ENCODE peak calls at places on chromosome 13, in four cellular contexts. Z is ascending aorta, E is GM18507, N is non-pigmented ciliary epithelial cell. T is an unnamed sample.

GRCh38 chr13:20182231-20182846 is 10.4 kb downstream of the GJB2 start:
- DNase-seq in Z (no peak), E (peak), N (peak), T (peak)

GRCh38 chr13:51397262-51397933 is 55.4 kb downstream of the INTS6 start:
- DNase-seq in Z (no peak), E (no peak), N (peak), T (peak)

GRCh38 chr13:71629167-71629566 is 237.8 kb downstream of the DACH1 start:
- DNase-seq in Z (no peak), E (no peak), N (no peak), T (no peak)

GRCh38 chr13:108463365-108463764 is 166.0 kb upstream of the MYO16 start:
- DNase-seq in Z (no peak), E (no peak), N (peak), T (peak)

GRCh38 chr13:104597554-104598240 is 1531.5 kb upstream of the SLC10A2 start:
- DNase-seq in Z (no peak), E (no peak), N (no peak), T (no peak)

GRCh38 chr13:53637971-53638547 is 609.4 kb downstream of the OLFM4 start:
- DNase-seq in Z (no peak), E (no peak), N (no peak), T (no peak)

GRCh38 chr13:93758575-93758974 is 532.0 kb downstream of the GPC6 start:
- DNase-seq in Z (no peak), E (no peak), N (no peak), T (no peak)

GRCh38 chr13:113044431-113045114 is 61.0 kb upstream of the F7 start:
- DNase-seq in Z (no peak), E (no peak), N (no peak), T (no peak)

GRCh38 chr13:60583911-60584753 is 187.1 kb downstream of the TDRD3 start:
- DNase-seq in Z (no peak), E (no peak), N (peak), T (peak)

GRCh38 chr13:73059460-73060250 is 850 bp downstream of the KLF5 start:
- DNase-seq in Z (no peak), E (no peak), N (no peak), T (peak)

GRCh38 chr13:66036024-66036614 is 1194.0 kb downstream of the PCDH9 start:
- DNase-seq in Z (no peak), E (no peak), N (no peak), T (peak)

GRCh38 chr13:29707876-29708543 is 112.5 kb upstream of the SLC7A1 start:
- DNase-seq in Z (no peak), E (no peak), N (no peak), T (peak)

GRCh38 chr13:80574113-80574512 is 233.2 kb upstream of the SPRY2 start:
- DNase-seq in Z (no peak), E (no peak), N (no peak), T (no peak)

GRCh38 chr13:46845146-46845545 is 48.2 kb upstream of the ESD start:
- DNase-seq in Z (no peak), E (no peak), N (no peak), T (no peak)

GRCh38 chr13:108306768-108307332 is 37.3 kb downstream of the TNFSF13B start:
- DNase-seq in Z (no peak), E (no peak), N (no peak), T (peak)

GRCh38 chr13:98853791-98854191 is 101.3 kb upstream of the SLC15A1 start:
- DNase-seq in Z (no peak), E (no peak), N (no peak), T (peak)

GRCh38 chr13:23858586-23858985 is 30.6 kb downstream of the MIPEP start:
- DNase-seq in Z (no peak), E (no peak), N (no peak), T (no peak)

GRCh38 chr13:45167611-45168554 is 33.0 kb downstream of the KCTD4 start:
- DNase-seq in Z (no peak), E (no peak), N (no peak), T (peak)

GRCh38 chr13:67392014-67392413 is 161.9 kb upstream of the PCDH9 start:
- DNase-seq in Z (no peak), E (no peak), N (no peak), T (no peak)

GRCh38 chr13:91046715-91047327 is 300.7 kb upstream of the MIR17HG start:
- DNase-seq in Z (no peak), E (no peak), N (no peak), T (peak)

GRCh38 chr13:79659161-79659560 is 178.2 kb downstream of the NDFIP2 start:
- DNase-seq in Z (no peak), E (no peak), N (no peak), T (no peak)

GRCh38 chr13:52851153-52851962 is 2.9 kb upstream of the PCDH8 start:
- DNase-seq in Z (no peak), E (peak), N (no peak), T (peak)

GRCh38 chr13:20359335-20359734 is 127.2 kb upstream of the GJB6 start:
- DNase-seq in Z (no peak), E (no peak), N (peak), T (peak)

GRCh38 chr13:113493315-113493951 is 2.9 kb upstream of the DCUN1D2 start:
- DNase-seq in Z (no peak), E (no peak), N (peak), T (peak)

GRCh38 chr13:36536546-36536945 is 104.3 kb downstream of the CCNA1 start:
- DNase-seq in Z (no peak), E (no peak), N (peak), T (peak)

GRCh38 chr13:99304541-99304940 is 2.7 kb downstream of the GPR183 start:
- DNase-seq in Z (no peak), E (no peak), N (no peak), T (no peak)

GRCh38 chr13:106958690-106959089 is 390.8 kb upstream of the ARGLU1 start:
- DNase-seq in Z (no peak), E (no peak), N (no peak), T (no peak)

GRCh38 chr13:50866817-50867640 is 23.5 kb upstream of the DLEU7 start:
- DNase-seq in Z (no peak), E (no peak), N (no peak), T (peak)

GRCh38 chr13:60591348-60591747 is 194.3 kb downstream of the TDRD3 start:
- DNase-seq in Z (no peak), E (no peak), N (peak), T (peak)

GRCh38 chr13:73922728-73923393 is 211.3 kb downstream of the KLF12 start:
- DNase-seq in Z (no peak), E (no peak), N (no peak), T (no peak)

GRCh38 chr13:80359459-80360297 is 18.8 kb upstream of the SPRY2 start:
- DNase-seq in Z (no peak), E (no peak), N (no peak), T (peak)

GRCh38 chr13:20414475-20415287 is 111.0 kb downstream of the CRYL1 start:
- DNase-seq in Z (no peak), E (no peak), N (no peak), T (no peak)

GRCh38 chr13:49271264-49271663 is 23.5 kb downstream of the CDADC1 start:
- DNase-seq in Z (no peak), E (no peak), N (no peak), T (no peak)

GRCh38 chr13:23384111-23384510 is 49.4 kb downstream of the SACS start:
- DNase-seq in Z (no peak), E (peak), N (peak), T (no peak)

GRCh38 chr13:72983085-72983768 is 75.6 kb upstream of the KLF5 start:
- DNase-seq in Z (no peak), E (no peak), N (peak), T (peak)

GRCh38 chr13:63636231-63636993 is 2220.8 kb upstream of the PCDH20 start:
- DNase-seq in Z (no peak), E (no peak), N (no peak), T (no peak)

GRCh38 chr13:35720290-35720689 is 243.8 kb upstream of the MAB21L1 start:
- DNase-seq in Z (no peak), E (no peak), N (no peak), T (no peak)

T was measured in astrocyte of the hippocampus.